ENCODE peak calls at places on chromosomes 13 and 19, in five cellular contexts. L is transverse colon, W is thoracic aorta, D is HepG2, S is breast epithelium. Q is an unnamed sample.

GRCh38 chr13:35345992-35346391 is 130.5 kb downstream of the MAB21L1 start:
- DNase-seq in S (no peak), L (no peak), D (peak; percentile 47), W (no peak), Q (no peak)

GRCh38 chr13:100904293-100904976 is 229.8 kb upstream of the TMTC4 start:
- DNase-seq in L (no peak), W (no peak), D (no peak), S (no peak), Q (no peak)

GRCh38 chr13:27450921-27451461 is 627 bp upstream of the MTIF3 start:
- DNase-seq in L (peak; percentile 49), S (peak; percentile 58), D (peak; percentile 16), W (no peak), Q (no peak)

GRCh38 chr19:46716672-46717033 is 261 bp downstream of the PRKD2 start:
- DNase-seq in W (no peak), L (no peak), D (no peak), S (no peak), Q (no peak)

GRCh38 chr19:13817018-13817614 is 21.9 kb downstream of the ZSWIM4 start:
- DNase-seq in W (no peak), S (no peak), D (no peak), L (peak; percentile 82), Q (no peak)

GRCh38 chr13:46377554-46377953 is 9.5 kb downstream of the RUBCNL start:
- DNase-seq in D (no peak), W (no peak), L (no peak), S (no peak), Q (no peak)

GRCh38 chr13:76894401-76895110 is 8.4 kb upstream of the KCTD12 start:
- DNase-seq in S (no peak), D (no peak), L (no peak), W (no peak), Q (no peak)

GRCh38 chr13:35720690-35721554 is 244.4 kb upstream of the MAB21L1 start:
- DNase-seq in S (no peak), L (peak; percentile 42), D (peak; percentile 31), W (no peak), Q (peak; percentile 9)

GRCh38 chr19:6832412-6832811 is 55.0 kb upstream of the ADGRE1 start:
- DNase-seq in D (no peak), S (no peak), W (no peak), L (no peak), Q (no peak)

GRCh38 chr13:113066746-113067145 is 38.8 kb upstream of the F7 start:
- DNase-seq in D (no peak), S (no peak), W (no peak), L (no peak), Q (no peak)

GRCh38 chr13:77838271-77838670 is 80.4 kb downstream of the EDNRB start:
- DNase-seq in L (no peak), W (no peak), S (no peak), D (no peak), Q (no peak)

GRCh38 chr19:16160943-16161560 is 12.3 kb downstream of the CIB3 start:
- DNase-seq in S (no peak), D (peak; percentile 30), L (peak; percentile 47), W (no peak), Q (peak; percentile 68)

GRCh38 chr13:113860579-113861432 is 3.1 kb downstream of the GAS6 start:
- DNase-seq in S (peak; percentile 45), L (peak; percentile 87), D (no peak), W (no peak), Q (no peak)

GRCh38 chr19:14248578-14249011 is 42.6 kb upstream of the ADGRL1 start:
- DNase-seq in W (no peak), D (no peak), S (no peak), L (peak; percentile 35), Q (peak; percentile 9)

GRCh38 chr19:861756-862528 is 2.5 kb downstream of the CFD start:
- DNase-seq in L (peak; percentile 66), D (peak; percentile 41), S (no peak), W (no peak), Q (peak; percentile 35)

GRCh38 chr13:39105110-39105509 is 66.9 kb downstream of the NHLRC3 start:
- DNase-seq in D (no peak), L (no peak), S (no peak), W (no peak), Q (no peak)

GRCh38 chr13:79287994-79288795 is 117.9 kb downstream of the RBM26 start:
- DNase-seq in L (no peak), D (no peak), S (no peak), W (no peak), Q (no peak)

GRCh38 chr13:39612023-39612637 is 9.1 kb upstream of the LHFPL6 start:
- DNase-seq in L (peak; percentile 65), D (peak; percentile 58), S (no peak), W (peak; percentile 47), Q (peak; percentile 54)

GRCh38 chr19:38736413-38737280 is 7.6 kb downstream of the CAPN12 start:
- DNase-seq in D (no peak), L (peak; percentile 90), W (no peak), S (peak; percentile 77), Q (peak; percentile 31)

GRCh38 chr19:3285647-3286176 is 61.3 kb downstream of the CELF5 start:
- DNase-seq in S (no peak), L (no peak), D (peak; percentile 59), W (no peak), Q (peak; percentile 34)

GRCh38 chr13:26946675-26947342 is 186.2 kb upstream of the GPR12 start:
- DNase-seq in W (no peak), L (no peak), S (no peak), D (peak; percentile 64), Q (no peak)

GRCh38 chr19:2551864-2552185 is 75.9 kb downstream of the GADD45B start:
- DNase-seq in L (no peak), S (no peak), D (no peak), W (no peak), Q (no peak)

GRCh38 chr13:113616991-113617749 is 32.6 kb downstream of the TFDP1 start:
- DNase-seq in D (no peak), S (no peak), W (no peak), L (no peak), Q (no peak)

GRCh38 chr13:113917523-113918371 is 53.9 kb upstream of the GAS6 start:
- DNase-seq in S (peak; percentile 43), L (no peak), W (no peak), D (no peak), Q (no peak)

GRCh38 chr13:36910545-36910944 is 9.5 kb downstream of the SMAD9 start:
- DNase-seq in L (no peak), S (no peak), W (no peak), D (no peak), Q (no peak)
- H3K4me1 ChIP-seq in L (no peaks in the 10 kb centered on the region), S (no peaks in the 10 kb centered on the region), W (peaks cover 28% of the 10 kb centered on the region), D (peaks cover 31% of the 10 kb centered on the region), Q (no peaks in the 10 kb centered on the region)

DNA sequence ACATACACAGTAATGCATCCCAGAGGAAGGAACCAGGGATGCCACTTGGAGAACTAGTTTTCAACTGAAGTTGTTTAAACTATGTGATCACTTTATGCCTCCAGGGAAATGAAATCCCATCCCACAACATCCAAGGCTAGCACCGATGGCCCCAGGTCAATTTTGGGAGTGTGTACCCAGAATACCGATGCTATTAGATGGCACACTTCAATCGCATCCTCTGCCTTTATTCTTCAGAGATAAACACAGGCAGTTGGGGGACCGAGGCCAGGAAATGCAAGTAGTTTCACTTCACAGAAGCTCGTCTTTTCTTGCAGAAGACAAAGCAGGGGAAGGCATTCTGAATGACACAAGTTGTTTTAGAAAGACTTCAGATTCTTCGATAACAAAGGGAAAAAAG is 13.8 kb downstream of the STK24 start:
- DNase-seq in S (no peak), D (no peak), W (no peak), L (no peak), Q (peak; percentile 70)
- H3K4me3 ChIP-seq in S (peak overlapping the region; percentile 44), D (no peak overlapping the region), W (peak overlapping the region; percentile 13), L (no peak overlapping the region), Q (peak overlapping the region; percentile 67)

GRCh38 chr13:50129065-50129922 is 114.0 kb downstream of the KCNRG start:
- DNase-seq in D (no peak), S (no peak), L (no peak), W (no peak), Q (no peak)
- H3K4me1 ChIP-seq in D (peaks cover 37% of the 10 kb centered on the region), S (peaks cover 6% of the 10 kb centered on the region), L (peaks cover 14% of the 10 kb centered on the region), W (peaks cover 35% of the 10 kb centered on the region), Q (peaks cover 52% of the 10 kb centered on the region)

GRCh38 chr19:40609561-40610395 is 8.6 kb downstream of the LTBP4 start:
- DNase-seq in W (peak; percentile 75), L (peak; percentile 97), D (peak; percentile 44), S (peak; percentile 94), Q (peak; percentile 83)

GRCh38 chr19:40607898-40608621 is 6.9 kb downstream of the LTBP4 start:
- DNase-seq in L (no peak), D (no peak), S (no peak), W (no peak), Q (no peak)

GRCh38 chr19:40607311-40607871 is 6.2 kb downstream of the LTBP4 start:
- DNase-seq in D (no peak), W (no peak), L (peak; percentile 84), S (no peak), Q (no peak)

GRCh38 chr19:40610396-40611064 is 9.4 kb downstream of the LTBP4 start:
- DNase-seq in L (peak; percentile 73), D (no peak), S (peak; percentile 77), W (no peak), Q (peak; percentile 80)

DNA sequence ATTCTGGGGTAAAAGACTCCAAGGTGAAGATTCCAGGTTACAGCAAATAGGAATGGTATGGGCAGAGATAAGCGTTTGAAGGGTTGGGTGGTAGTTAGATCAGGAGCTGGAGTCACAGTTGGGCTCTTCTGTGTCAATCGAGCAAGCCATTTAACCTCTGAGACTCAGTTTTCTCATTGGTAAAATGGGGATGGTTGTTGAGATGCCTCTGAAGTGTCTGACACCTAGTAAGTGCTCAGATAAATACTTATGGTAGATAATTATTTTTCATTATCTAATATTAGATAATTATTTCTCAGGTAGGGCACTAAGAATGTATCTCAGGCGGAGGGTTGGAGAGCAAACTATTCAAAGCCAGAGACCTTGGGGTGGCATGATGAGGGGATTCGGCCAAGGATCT is 7.8 kb downstream of the LTBP4 start:
- DNase-seq in D (no peak), L (no peak), S (no peak), W (no peak), Q (no peak)
- H3K4me3 ChIP-seq in D (peak overlapping the region; percentile 73), L (peak overlapping the region; percentile 41), S (peak overlapping the region; percentile 71), W (no peak overlapping the region), Q (peak overlapping the region; percentile 63)

Q was measured in naive thymus-derived CD4-positive, alpha-beta T cell.